ENCODE peak calls at places on chromosomes 2 and 18, in nine cellular contexts. One of them, this sample, is unnamed. For H3K27me3 and H3K4me1, the result is how much of the 10 kb centered on the place peaks cover.

GRCh38 chr2:134120160-134120717 is 133.6 kb upstream of the MGAT5 start:
- DNase-seq in GM23338: peak
- DNase-seq in body of pancreas: no peak
- DNase-seq in IMR-90: no peak
- DNase-seq in SK-N-SH: peak
- DNase-seq in CD4-positive, CD25-positive, alpha-beta regulatory T cell: no peak
- DNase-seq in NT2/D1: no peak
- DNase-seq in endodermal cell: peak
- DNase-seq in lung: no peak
- DNase-seq in this sample: peak

GRCh38 chr2:43519711-43520221 is 76.1 kb downstream of the THADA start:
- DNase-seq in GM23338: peak
- DNase-seq in body of pancreas: peak
- DNase-seq in IMR-90: peak
- DNase-seq in SK-N-SH: no peak
- DNase-seq in CD4-positive, CD25-positive, alpha-beta regulatory T cell: no peak
- DNase-seq in NT2/D1: no peak
- DNase-seq in endodermal cell: no peak
- DNase-seq in lung: no peak
- DNase-seq in this sample: no peak

GRCh38 chr2:12227941-12228608 is 481.6 kb downstream of the LPIN1 start:
- DNase-seq in GM23338: no peak
- DNase-seq in body of pancreas: no peak
- DNase-seq in IMR-90: peak
- DNase-seq in SK-N-SH: no peak
- DNase-seq in CD4-positive, CD25-positive, alpha-beta regulatory T cell: no peak
- DNase-seq in NT2/D1: no peak
- DNase-seq in endodermal cell: no peak
- DNase-seq in lung: no peak
- DNase-seq in this sample: no peak

GRCh38 chr18:9210996-9211395 is 74.4 kb downstream of the ANKRD12 start:
- DNase-seq in GM23338: no peak
- DNase-seq in body of pancreas: no peak
- DNase-seq in IMR-90: no peak
- DNase-seq in SK-N-SH: no peak
- DNase-seq in CD4-positive, CD25-positive, alpha-beta regulatory T cell: no peak
- DNase-seq in NT2/D1: no peak
- DNase-seq in endodermal cell: no peak
- DNase-seq in lung: no peak
- DNase-seq in this sample: no peak

GRCh38 chr18:48819781-48820482 is 130.8 kb downstream of the SMAD7 start:
- DNase-seq in GM23338: no peak
- DNase-seq in body of pancreas: no peak
- DNase-seq in IMR-90: no peak
- DNase-seq in SK-N-SH: no peak
- DNase-seq in CD4-positive, CD25-positive, alpha-beta regulatory T cell: no peak
- DNase-seq in NT2/D1: no peak
- DNase-seq in endodermal cell: peak
- DNase-seq in lung: no peak
- DNase-seq in this sample: no peak

GRCh38 chr2:3432693-3433338 is 53.3 kb downstream of the TRAPPC12 start:
- DNase-seq in GM23338: no peak
- DNase-seq in body of pancreas: no peak
- DNase-seq in IMR-90: no peak
- DNase-seq in SK-N-SH: no peak
- DNase-seq in CD4-positive, CD25-positive, alpha-beta regulatory T cell: no peak
- DNase-seq in NT2/D1: no peak
- DNase-seq in endodermal cell: peak
- DNase-seq in lung: no peak
- DNase-seq in this sample: no peak

GRCh38 chr18:59056706-59057492 is 82.8 kb upstream of the SEC11C start:
- DNase-seq in GM23338: peak
- DNase-seq in body of pancreas: peak
- DNase-seq in IMR-90: peak
- DNase-seq in SK-N-SH: peak
- DNase-seq in CD4-positive, CD25-positive, alpha-beta regulatory T cell: peak
- DNase-seq in NT2/D1: no peak
- DNase-seq in endodermal cell: peak
- DNase-seq in lung: peak
- DNase-seq in this sample: peak

GRCh38 chr2:63059434-63060078 is 8.9 kb downstream of the OTX1 start:
- DNase-seq in GM23338: peak
- DNase-seq in body of pancreas: no peak
- DNase-seq in IMR-90: no peak
- DNase-seq in SK-N-SH: peak
- DNase-seq in CD4-positive, CD25-positive, alpha-beta regulatory T cell: no peak
- DNase-seq in NT2/D1: no peak
- DNase-seq in endodermal cell: peak
- DNase-seq in lung: no peak
- DNase-seq in this sample: no peak

GRCh38 chr2:88574445-88574844 is 52.8 kb downstream of the EIF2AK3 start:
- DNase-seq in GM23338: no peak
- DNase-seq in body of pancreas: no peak
- DNase-seq in IMR-90: no peak
- DNase-seq in SK-N-SH: no peak
- DNase-seq in CD4-positive, CD25-positive, alpha-beta regulatory T cell: no peak
- DNase-seq in NT2/D1: no peak
- DNase-seq in endodermal cell: no peak
- DNase-seq in lung: no peak
- DNase-seq in this sample: no peak

GRCh38 chr18:12686100-12686499 is 16.4 kb downstream of the CEP76 start:
- DNase-seq in GM23338: peak
- DNase-seq in body of pancreas: no peak
- DNase-seq in IMR-90: peak
- DNase-seq in SK-N-SH: peak
- DNase-seq in CD4-positive, CD25-positive, alpha-beta regulatory T cell: peak
- DNase-seq in NT2/D1: no peak
- DNase-seq in endodermal cell: no peak
- DNase-seq in lung: no peak
- DNase-seq in this sample: no peak

GRCh38 chr2:3454802-3455201 is 64.5 kb downstream of the ADI1 start:
- DNase-seq in GM23338: no peak
- DNase-seq in body of pancreas: no peak
- DNase-seq in IMR-90: no peak
- DNase-seq in SK-N-SH: no peak
- DNase-seq in CD4-positive, CD25-positive, alpha-beta regulatory T cell: no peak
- DNase-seq in NT2/D1: no peak
- DNase-seq in endodermal cell: peak
- DNase-seq in lung: no peak
- DNase-seq in this sample: no peak

GRCh38 chr2:38079111-38080052 is 3.4 kb upstream of the CYP1B1 start:
- DNase-seq in GM23338: peak
- DNase-seq in body of pancreas: no peak
- DNase-seq in IMR-90: no peak
- DNase-seq in SK-N-SH: no peak
- DNase-seq in CD4-positive, CD25-positive, alpha-beta regulatory T cell: no peak
- DNase-seq in NT2/D1: peak
- DNase-seq in endodermal cell: peak
- DNase-seq in lung: no peak
- DNase-seq in this sample: no peak

GRCh38 chr18:44673256-44673950 is 7.3 kb upstream of the SETBP1 start:
- DNase-seq in GM23338: no peak
- DNase-seq in body of pancreas: no peak
- DNase-seq in IMR-90: no peak
- DNase-seq in SK-N-SH: no peak
- DNase-seq in CD4-positive, CD25-positive, alpha-beta regulatory T cell: no peak
- DNase-seq in NT2/D1: no peak
- DNase-seq in endodermal cell: no peak
- DNase-seq in lung: no peak
- DNase-seq in this sample: no peak

GRCh38 chr2:241815477-241816430 is 6.8 kb downstream of the NEU4 start:
- DNase-seq in GM23338: no peak
- DNase-seq in body of pancreas: no peak
- DNase-seq in IMR-90: no peak
- DNase-seq in SK-N-SH: peak
- DNase-seq in CD4-positive, CD25-positive, alpha-beta regulatory T cell: no peak
- DNase-seq in NT2/D1: no peak
- DNase-seq in endodermal cell: peak
- DNase-seq in lung: no peak
- DNase-seq in this sample: no peak

GRCh38 chr2:8989536-8990079 is 13.9 kb downstream of the MBOAT2 start:
- DNase-seq in GM23338: no peak
- DNase-seq in body of pancreas: no peak
- DNase-seq in IMR-90: no peak
- DNase-seq in SK-N-SH: no peak
- DNase-seq in CD4-positive, CD25-positive, alpha-beta regulatory T cell: no peak
- DNase-seq in NT2/D1: no peak
- DNase-seq in endodermal cell: no peak
- DNase-seq in lung: no peak
- DNase-seq in this sample: peak

GRCh38 chr2:47626664-47627063 is 156.3 kb upstream of the MSH6 start:
- DNase-seq in GM23338: no peak
- DNase-seq in body of pancreas: no peak
- DNase-seq in IMR-90: no peak
- DNase-seq in SK-N-SH: no peak
- DNase-seq in CD4-positive, CD25-positive, alpha-beta regulatory T cell: no peak
- DNase-seq in NT2/D1: no peak
- DNase-seq in endodermal cell: no peak
- DNase-seq in lung: no peak
- DNase-seq in this sample: no peak

GRCh38 chr2:12278217-12278755 is 438.4 kb upstream of the TRIB2 start:
- DNase-seq in GM23338: no peak
- DNase-seq in body of pancreas: no peak
- DNase-seq in IMR-90: no peak
- DNase-seq in SK-N-SH: no peak
- DNase-seq in CD4-positive, CD25-positive, alpha-beta regulatory T cell: no peak
- DNase-seq in NT2/D1: no peak
- DNase-seq in endodermal cell: no peak
- DNase-seq in lung: no peak
- DNase-seq in this sample: no peak

GRCh38 chr2:70995227-70995729 is 605 bp upstream of the TEX261 start:
- DNase-seq in GM23338: peak
- DNase-seq in body of pancreas: peak
- DNase-seq in IMR-90: peak
- DNase-seq in SK-N-SH: peak
- DNase-seq in CD4-positive, CD25-positive, alpha-beta regulatory T cell: peak
- DNase-seq in NT2/D1: no peak
- DNase-seq in endodermal cell: peak
- DNase-seq in lung: peak
- DNase-seq in this sample: no peak

GRCh38 chr2:8553643-8554042 is 128.2 kb upstream of the ID2 start:
- DNase-seq in GM23338: no peak
- DNase-seq in body of pancreas: no peak
- DNase-seq in IMR-90: no peak
- DNase-seq in SK-N-SH: no peak
- DNase-seq in CD4-positive, CD25-positive, alpha-beta regulatory T cell: no peak
- DNase-seq in NT2/D1: no peak
- DNase-seq in endodermal cell: no peak
- DNase-seq in lung: no peak
- DNase-seq in this sample: no peak

GRCh38 chr2:136058951-136059530 is 58.9 kb downstream of the CXCR4 start:
- DNase-seq in GM23338: no peak
- DNase-seq in body of pancreas: no peak
- DNase-seq in IMR-90: no peak
- DNase-seq in SK-N-SH: no peak
- DNase-seq in CD4-positive, CD25-positive, alpha-beta regulatory T cell: no peak
- DNase-seq in NT2/D1: no peak
- DNase-seq in endodermal cell: no peak
- DNase-seq in lung: no peak
- DNase-seq in this sample: peak

GRCh38 chr18:32439802-32440201 is 30.9 kb downstream of the GAREM1 start:
- DNase-seq in GM23338: peak
- DNase-seq in body of pancreas: peak
- DNase-seq in IMR-90: no peak
- DNase-seq in SK-N-SH: no peak
- DNase-seq in CD4-positive, CD25-positive, alpha-beta regulatory T cell: peak
- DNase-seq in NT2/D1: no peak
- DNase-seq in endodermal cell: peak
- DNase-seq in lung: no peak
- DNase-seq in this sample: no peak

GRCh38 chr2:162629499-162629898 is 209.1 kb downstream of the KCNH7 start:
- DNase-seq in GM23338: no peak
- DNase-seq in body of pancreas: no peak
- DNase-seq in IMR-90: no peak
- DNase-seq in SK-N-SH: no peak
- DNase-seq in CD4-positive, CD25-positive, alpha-beta regulatory T cell: no peak
- DNase-seq in NT2/D1: no peak
- DNase-seq in endodermal cell: no peak
- DNase-seq in lung: no peak
- DNase-seq in this sample: no peak

GRCh38 chr2:14628906-14629305 is 3.6 kb upstream of the LRATD1 start:
- DNase-seq in GM23338: no peak
- DNase-seq in body of pancreas: peak
- DNase-seq in IMR-90: no peak
- DNase-seq in SK-N-SH: no peak
- DNase-seq in CD4-positive, CD25-positive, alpha-beta regulatory T cell: no peak
- DNase-seq in NT2/D1: no peak
- DNase-seq in endodermal cell: no peak
- DNase-seq in lung: no peak
- DNase-seq in this sample: peak
- H3K27me3 ChIP-seq in GM23338: under half
- H3K27me3 ChIP-seq in body of pancreas: under half
- H3K27me3 ChIP-seq in IMR-90: under half
- H3K27me3 ChIP-seq in SK-N-SH: under half
- H3K27me3 ChIP-seq in CD4-positive, CD25-positive, alpha-beta regulatory T cell: under half
- H3K27me3 ChIP-seq in NT2/D1: under half
- H3K27me3 ChIP-seq in endodermal cell: half or more
- H3K27me3 ChIP-seq in lung: under half
- H3K27me3 ChIP-seq in this sample: under half

DNA sequence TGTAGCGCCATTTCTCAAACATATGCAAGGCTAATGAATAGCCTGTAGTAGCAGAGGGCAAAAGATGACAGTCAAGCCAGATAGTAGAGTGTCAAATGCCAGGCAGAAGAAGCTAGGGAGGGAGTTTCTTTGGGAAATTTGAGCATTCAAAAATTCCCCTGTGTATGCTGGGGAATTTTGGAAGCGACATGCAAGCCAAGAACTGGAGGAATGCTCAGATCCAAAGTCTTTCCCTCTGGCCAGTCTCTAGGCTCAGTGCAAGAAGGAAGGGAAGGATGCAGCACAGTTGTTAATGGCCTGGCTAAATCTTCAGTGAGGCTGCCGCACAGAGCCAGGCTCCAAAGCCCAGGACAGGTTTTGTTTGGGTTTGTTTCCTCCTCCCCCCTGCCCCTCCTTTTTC is 59.9 kb downstream of the ATP9B start:
- DNase-seq in GM23338: no peak
- DNase-seq in body of pancreas: no peak
- DNase-seq in IMR-90: no peak
- DNase-seq in SK-N-SH: no peak
- DNase-seq in CD4-positive, CD25-positive, alpha-beta regulatory T cell: no peak
- DNase-seq in NT2/D1: no peak
- DNase-seq in endodermal cell: no peak
- DNase-seq in lung: no peak
- DNase-seq in this sample: no peak
- H3K4me1 ChIP-seq in GM23338: under half
- H3K4me1 ChIP-seq in body of pancreas: under half
- H3K4me1 ChIP-seq in IMR-90: under half
- H3K4me1 ChIP-seq in SK-N-SH: under half
- H3K4me1 ChIP-seq in CD4-positive, CD25-positive, alpha-beta regulatory T cell: under half
- H3K4me1 ChIP-seq in NT2/D1: under half
- H3K4me1 ChIP-seq in endodermal cell: under half
- H3K4me1 ChIP-seq in lung: under half
- H3K4me1 ChIP-seq in this sample: under half

GRCh38 chr2:54635554-54636152 is 87.8 kb upstream of the EML6 start:
- DNase-seq in GM23338: no peak
- DNase-seq in body of pancreas: no peak
- DNase-seq in IMR-90: peak
- DNase-seq in SK-N-SH: no peak
- DNase-seq in CD4-positive, CD25-positive, alpha-beta regulatory T cell: no peak
- DNase-seq in NT2/D1: no peak
- DNase-seq in endodermal cell: no peak
- DNase-seq in lung: no peak
- DNase-seq in this sample: no peak
- H3K4me3 ChIP-seq in GM23338: no peak
- H3K4me3 ChIP-seq in body of pancreas: no peak
- H3K4me3 ChIP-seq in IMR-90: peak
- H3K4me3 ChIP-seq in SK-N-SH: peak
- H3K4me3 ChIP-seq in CD4-positive, CD25-positive, alpha-beta regulatory T cell: no peak
- H3K4me3 ChIP-seq in NT2/D1: no peak
- H3K4me3 ChIP-seq in endodermal cell: no peak
- H3K4me3 ChIP-seq in lung: no peak
- H3K4me3 ChIP-seq in this sample: no peak

GRCh38 chr18:75256376-75256775 is 45.8 kb downstream of the TSHZ1 start:
- DNase-seq in GM23338: no peak
- DNase-seq in body of pancreas: no peak
- DNase-seq in IMR-90: peak
- DNase-seq in SK-N-SH: no peak
- DNase-seq in CD4-positive, CD25-positive, alpha-beta regulatory T cell: no peak
- DNase-seq in NT2/D1: no peak
- DNase-seq in endodermal cell: no peak
- DNase-seq in lung: no peak
- DNase-seq in this sample: no peak
- H3K27me3 ChIP-seq in GM23338: under half
- H3K27me3 ChIP-seq in body of pancreas: under half
- H3K27me3 ChIP-seq in IMR-90: under half
- H3K27me3 ChIP-seq in SK-N-SH: under half
- H3K27me3 ChIP-seq in CD4-positive, CD25-positive, alpha-beta regulatory T cell: under half
- H3K27me3 ChIP-seq in NT2/D1: under half
- H3K27me3 ChIP-seq in endodermal cell: under half
- H3K27me3 ChIP-seq in lung: under half
- H3K27me3 ChIP-seq in this sample: under half

This sample was measured in SJCRH30.